ENCODE peak calls at places on chromosomes 4 and X, in eight cellular contexts. One of them, this sample, is unnamed.

GRCh38 chr4:33386761-33387160 is 2666.6 kb downstream of the PCDH7 start:
- DNase-seq in coronary artery: no peak
- DNase-seq in type B pancreatic cell: no peak
- DNase-seq in heart left ventricle: no peak
- DNase-seq in endothelial cell: no peak
- DNase-seq in activated B cell treated with CpG ODN at 0.5 μM for 24 hours: no peak
- DNase-seq in left lung: no peak
- DNase-seq in fibroblast of lung: no peak
- DNase-seq in this sample: no peak

GRCh38 chr4:100224160-100224559 is 33.9 kb upstream of the DDIT4L start:
- DNase-seq in fibroblast of lung: no peak
- DNase-seq in activated B cell treated with CpG ODN at 0.5 μM for 24 hours: no peak
- DNase-seq in left lung: no peak
- DNase-seq in heart left ventricle: no peak
- DNase-seq in endothelial cell: no peak
- DNase-seq in coronary artery: no peak
- DNase-seq in type B pancreatic cell: no peak
- DNase-seq in this sample: no peak

GRCh38 chrX:40496728-40497127 is 84.0 kb upstream of the ATP6AP2 start:
- DNase-seq in type B pancreatic cell: no peak
- DNase-seq in fibroblast of lung: peak
- DNase-seq in coronary artery: no peak
- DNase-seq in activated B cell treated with CpG ODN at 0.5 μM for 24 hours: no peak
- DNase-seq in endothelial cell: peak
- DNase-seq in left lung: no peak
- DNase-seq in heart left ventricle: no peak
- DNase-seq in this sample: no peak

GRCh38 chr4:63296773-63297172 is 1112.5 kb downstream of the TECRL start:
- DNase-seq in fibroblast of lung: no peak
- DNase-seq in heart left ventricle: no peak
- DNase-seq in type B pancreatic cell: no peak
- DNase-seq in coronary artery: no peak
- DNase-seq in endothelial cell: no peak
- DNase-seq in left lung: no peak
- DNase-seq in activated B cell treated with CpG ODN at 0.5 μM for 24 hours: no peak
- DNase-seq in this sample: no peak

GRCh38 chrX:19839770-19840254 is 47.6 kb downstream of the SH3KBP1 start:
- DNase-seq in coronary artery: no peak
- DNase-seq in heart left ventricle: no peak
- DNase-seq in endothelial cell: no peak
- DNase-seq in left lung: no peak
- DNase-seq in fibroblast of lung: peak
- DNase-seq in type B pancreatic cell: no peak
- DNase-seq in activated B cell treated with CpG ODN at 0.5 μM for 24 hours: no peak
- DNase-seq in this sample: no peak

GRCh38 chrX:132631579-132632232 is 142.9 kb upstream of the MBNL3 start:
- DNase-seq in heart left ventricle: no peak
- DNase-seq in left lung: no peak
- DNase-seq in endothelial cell: peak
- DNase-seq in coronary artery: no peak
- DNase-seq in activated B cell treated with CpG ODN at 0.5 μM for 24 hours: no peak
- DNase-seq in type B pancreatic cell: no peak
- DNase-seq in fibroblast of lung: peak
- DNase-seq in this sample: peak

GRCh38 chr4:2354127-2354526 is 64.3 kb downstream of the ZFYVE28 start:
- DNase-seq in activated B cell treated with CpG ODN at 0.5 μM for 24 hours: no peak
- DNase-seq in coronary artery: no peak
- DNase-seq in fibroblast of lung: no peak
- DNase-seq in left lung: peak
- DNase-seq in type B pancreatic cell: peak
- DNase-seq in heart left ventricle: no peak
- DNase-seq in endothelial cell: no peak
- DNase-seq in this sample: no peak

GRCh38 chr4:82753238-82753637 is 45.4 kb downstream of the SCD5 start:
- DNase-seq in endothelial cell: no peak
- DNase-seq in fibroblast of lung: no peak
- DNase-seq in left lung: no peak
- DNase-seq in activated B cell treated with CpG ODN at 0.5 μM for 24 hours: no peak
- DNase-seq in heart left ventricle: no peak
- DNase-seq in type B pancreatic cell: no peak
- DNase-seq in coronary artery: no peak
- DNase-seq in this sample: no peak

GRCh38 chr4:141229408-141230101 is 8.9 kb downstream of the ZNF330 start:
- DNase-seq in type B pancreatic cell: no peak
- DNase-seq in activated B cell treated with CpG ODN at 0.5 μM for 24 hours: no peak
- DNase-seq in heart left ventricle: no peak
- DNase-seq in fibroblast of lung: no peak
- DNase-seq in endothelial cell: no peak
- DNase-seq in left lung: no peak
- DNase-seq in coronary artery: no peak
- DNase-seq in this sample: no peak

GRCh38 chrX:11724122-11725017 is 33.7 kb upstream of the MSL3 start:
- DNase-seq in activated B cell treated with CpG ODN at 0.5 μM for 24 hours: no peak
- DNase-seq in type B pancreatic cell: no peak
- DNase-seq in coronary artery: no peak
- DNase-seq in heart left ventricle: no peak
- DNase-seq in left lung: no peak
- DNase-seq in endothelial cell: peak
- DNase-seq in fibroblast of lung: peak
- DNase-seq in this sample: peak

GRCh38 chr4:84887824-84888223 is 78.7 kb downstream of the WDFY3 start:
- DNase-seq in coronary artery: no peak
- DNase-seq in heart left ventricle: no peak
- DNase-seq in fibroblast of lung: peak
- DNase-seq in left lung: no peak
- DNase-seq in activated B cell treated with CpG ODN at 0.5 μM for 24 hours: no peak
- DNase-seq in endothelial cell: no peak
- DNase-seq in type B pancreatic cell: no peak
- DNase-seq in this sample: no peak

GRCh38 chrX:153336128-153336894 is 2.4 kb downstream of the ZNF275 start:
- DNase-seq in endothelial cell: no peak
- DNase-seq in activated B cell treated with CpG ODN at 0.5 μM for 24 hours: no peak
- DNase-seq in fibroblast of lung: no peak
- DNase-seq in heart left ventricle: no peak
- DNase-seq in left lung: no peak
- DNase-seq in type B pancreatic cell: no peak
- DNase-seq in coronary artery: peak
- DNase-seq in this sample: no peak

GRCh38 chr4:83221897-83222441 is 62.6 kb downstream of the COQ2 start:
- DNase-seq in fibroblast of lung: no peak
- DNase-seq in activated B cell treated with CpG ODN at 0.5 μM for 24 hours: no peak
- DNase-seq in endothelial cell: no peak
- DNase-seq in left lung: no peak
- DNase-seq in type B pancreatic cell: no peak
- DNase-seq in heart left ventricle: no peak
- DNase-seq in coronary artery: no peak
- DNase-seq in this sample: no peak

GRCh38 chr4:30094866-30095265 is 625.3 kb upstream of the PCDH7 start:
- DNase-seq in left lung: no peak
- DNase-seq in type B pancreatic cell: no peak
- DNase-seq in coronary artery: no peak
- DNase-seq in endothelial cell: no peak
- DNase-seq in fibroblast of lung: peak
- DNase-seq in heart left ventricle: no peak
- DNase-seq in activated B cell treated with CpG ODN at 0.5 μM for 24 hours: no peak
- DNase-seq in this sample: no peak

GRCh38 chr4:163167333-163167626 is 590 bp upstream of the NAF1 start:
- DNase-seq in endothelial cell: no peak
- DNase-seq in activated B cell treated with CpG ODN at 0.5 μM for 24 hours: no peak
- DNase-seq in heart left ventricle: no peak
- DNase-seq in type B pancreatic cell: no peak
- DNase-seq in left lung: no peak
- DNase-seq in coronary artery: no peak
- DNase-seq in fibroblast of lung: peak
- DNase-seq in this sample: no peak

GRCh38 chrX:15849555-15849954 is 5.1 kb downstream of the AP1S2 start:
- DNase-seq in type B pancreatic cell: no peak
- DNase-seq in heart left ventricle: no peak
- DNase-seq in activated B cell treated with CpG ODN at 0.5 μM for 24 hours: no peak
- DNase-seq in fibroblast of lung: no peak
- DNase-seq in coronary artery: no peak
- DNase-seq in left lung: no peak
- DNase-seq in endothelial cell: no peak
- DNase-seq in this sample: peak

GRCh38 chrX:23854122-23854521 is 53.6 kb downstream of the APOO start:
- DNase-seq in heart left ventricle: no peak
- DNase-seq in activated B cell treated with CpG ODN at 0.5 μM for 24 hours: no peak
- DNase-seq in type B pancreatic cell: peak
- DNase-seq in left lung: no peak
- DNase-seq in fibroblast of lung: peak
- DNase-seq in coronary artery: no peak
- DNase-seq in endothelial cell: no peak
- DNase-seq in this sample: no peak

GRCh38 chrX:119502727-119503483 is 34.7 kb downstream of the SLC25A5 start:
- DNase-seq in left lung: no peak
- DNase-seq in heart left ventricle: no peak
- DNase-seq in endothelial cell: no peak
- DNase-seq in activated B cell treated with CpG ODN at 0.5 μM for 24 hours: no peak
- DNase-seq in fibroblast of lung: peak
- DNase-seq in coronary artery: no peak
- DNase-seq in type B pancreatic cell: no peak
- DNase-seq in this sample: peak

GRCh38 chr4:101197350-101197749 is 150.0 kb downstream of the PPP3CA start:
- DNase-seq in type B pancreatic cell: no peak
- DNase-seq in fibroblast of lung: no peak
- DNase-seq in coronary artery: no peak
- DNase-seq in heart left ventricle: no peak
- DNase-seq in endothelial cell: no peak
- DNase-seq in left lung: no peak
- DNase-seq in activated B cell treated with CpG ODN at 0.5 μM for 24 hours: no peak
- DNase-seq in this sample: no peak

DNA sequence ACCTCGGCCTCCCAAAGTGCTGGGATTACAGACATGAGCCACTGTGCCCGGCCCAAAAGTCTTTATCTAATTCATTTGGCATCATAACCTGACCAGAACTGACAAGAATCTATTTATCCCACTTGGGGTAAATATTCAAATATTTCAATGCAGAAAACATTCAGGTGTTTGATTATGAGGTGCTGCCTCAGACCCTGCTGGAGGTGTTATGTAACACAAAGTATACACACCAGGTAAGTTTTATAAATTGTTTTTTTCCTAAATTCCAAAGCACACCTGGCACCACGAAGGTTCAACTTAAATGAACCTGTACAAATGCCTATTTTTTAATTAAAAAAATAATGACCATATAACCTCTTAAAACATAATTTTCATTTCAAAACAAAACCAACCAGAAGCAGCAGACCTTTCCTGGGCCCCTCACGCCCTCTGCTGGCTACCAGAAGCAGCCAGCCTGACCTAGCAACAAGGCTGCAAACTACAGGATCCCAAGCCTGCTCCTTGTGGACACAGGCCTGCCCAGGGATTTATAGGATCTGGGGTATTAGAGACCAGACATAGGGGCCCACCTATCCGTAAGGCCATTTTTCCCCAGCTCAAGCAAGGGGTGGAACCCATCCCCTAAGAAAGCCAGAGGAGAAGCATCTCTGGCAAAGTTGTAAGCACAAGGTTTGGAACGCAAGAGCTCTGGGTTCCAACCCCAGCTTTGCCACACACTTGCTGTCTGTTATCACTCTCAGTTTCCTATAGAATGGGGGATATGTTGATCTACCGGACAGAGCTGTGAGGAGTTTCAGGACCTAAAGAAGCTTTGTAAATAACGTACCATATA is 11.7 kb downstream of the OTUD5 start:
- DNase-seq in left lung: peak
- DNase-seq in activated B cell treated with CpG ODN at 0.5 μM for 24 hours: no peak
- DNase-seq in fibroblast of lung: peak
- DNase-seq in endothelial cell: peak
- DNase-seq in type B pancreatic cell: no peak
- DNase-seq in coronary artery: no peak
- DNase-seq in heart left ventricle: peak
- DNase-seq in this sample: peak
- TF ChIP-seq CTCF in left lung: peak
- TF ChIP-seq CTCF in activated B cell treated with CpG ODN at 0.5 μM for 24 hours: no peak
- TF ChIP-seq CTCF in fibroblast of lung: peak
- TF ChIP-seq CTCF in endothelial cell: no peak
- TF ChIP-seq CTCF in type B pancreatic cell: peak
- TF ChIP-seq CTCF in coronary artery: peak
- TF ChIP-seq CTCF in heart left ventricle: peak
- TF ChIP-seq CTCF in this sample: peak

DNA sequence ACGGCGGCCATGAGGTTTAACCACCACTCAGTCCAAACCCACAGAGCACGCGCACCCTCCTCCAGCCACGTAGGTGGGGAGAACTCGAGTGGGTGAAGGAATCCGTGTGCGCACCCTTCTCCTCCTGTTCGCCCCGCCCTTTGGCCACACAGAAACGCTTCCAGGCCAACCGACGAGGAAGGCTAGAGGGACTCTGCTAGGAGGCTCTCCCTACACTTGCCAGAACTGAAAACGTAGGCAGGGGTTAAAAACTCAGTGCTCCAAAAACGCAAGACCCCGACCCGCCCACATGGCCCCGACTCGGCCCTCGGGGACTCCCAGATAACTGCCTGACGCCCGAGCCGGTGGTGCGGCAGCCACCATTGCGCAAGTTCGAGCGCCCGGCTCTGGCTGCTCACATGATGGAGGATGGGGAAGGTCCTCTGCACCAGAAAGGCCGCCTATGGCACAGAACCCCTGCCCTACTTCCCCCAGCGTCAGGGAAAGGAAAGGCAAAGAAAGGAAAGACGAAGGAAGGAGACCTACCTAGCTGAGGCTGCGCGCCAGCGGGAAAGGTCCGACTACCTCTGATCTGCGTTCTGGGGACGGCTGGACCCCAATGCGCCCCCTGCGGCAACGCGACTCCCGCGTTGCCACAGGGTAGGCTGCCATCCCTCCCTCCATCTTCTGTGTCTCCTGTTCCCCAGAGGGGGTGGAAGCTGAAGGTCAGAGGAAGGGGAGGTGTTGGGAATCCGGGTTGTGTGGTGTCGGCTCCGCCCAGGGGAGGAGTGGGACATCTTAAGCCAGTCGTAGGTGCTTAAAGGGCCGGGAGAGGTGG is 201.9 kb upstream of the AGTR2 start:
- DNase-seq in coronary artery: no peak
- DNase-seq in fibroblast of lung: peak
- DNase-seq in type B pancreatic cell: no peak
- DNase-seq in endothelial cell: peak
- DNase-seq in heart left ventricle: peak
- DNase-seq in left lung: peak
- DNase-seq in activated B cell treated with CpG ODN at 0.5 μM for 24 hours: no peak
- DNase-seq in this sample: peak
- TF ChIP-seq CTCF in coronary artery: no peak
- TF ChIP-seq CTCF in fibroblast of lung: no peak
- TF ChIP-seq CTCF in type B pancreatic cell: peak
- TF ChIP-seq CTCF in endothelial cell: no peak
- TF ChIP-seq CTCF in heart left ventricle: no peak
- TF ChIP-seq CTCF in left lung: no peak
- TF ChIP-seq CTCF in activated B cell treated with CpG ODN at 0.5 μM for 24 hours: no peak
- TF ChIP-seq CTCF in this sample: no peak

GRCh38 chr4:136329042-136329662 is 1203.1 kb downstream of the PCDH18 start:
- DNase-seq in fibroblast of lung: no peak
- DNase-seq in heart left ventricle: no peak
- DNase-seq in endothelial cell: no peak
- DNase-seq in activated B cell treated with CpG ODN at 0.5 μM for 24 hours: no peak
- DNase-seq in type B pancreatic cell: no peak
- DNase-seq in coronary artery: no peak
- DNase-seq in left lung: no peak
- DNase-seq in this sample: no peak
- TF ChIP-seq CTCF in fibroblast of lung: no peak
- TF ChIP-seq CTCF in heart left ventricle: no peak
- TF ChIP-seq CTCF in endothelial cell: peak
- TF ChIP-seq CTCF in activated B cell treated with CpG ODN at 0.5 μM for 24 hours: no peak
- TF ChIP-seq CTCF in type B pancreatic cell: peak
- TF ChIP-seq CTCF in coronary artery: no peak
- TF ChIP-seq CTCF in left lung: no peak
- TF ChIP-seq CTCF in this sample: no peak

GRCh38 chr4:168923526-168924194 is 86.4 kb downstream of the CBR4 start:
- DNase-seq in left lung: no peak
- DNase-seq in activated B cell treated with CpG ODN at 0.5 μM for 24 hours: no peak
- DNase-seq in fibroblast of lung: peak
- DNase-seq in heart left ventricle: peak
- DNase-seq in type B pancreatic cell: no peak
- DNase-seq in coronary artery: no peak
- DNase-seq in endothelial cell: peak
- DNase-seq in this sample: peak
- TF ChIP-seq CTCF in left lung: peak
- TF ChIP-seq CTCF in activated B cell treated with CpG ODN at 0.5 μM for 24 hours: peak
- TF ChIP-seq CTCF in fibroblast of lung: peak
- TF ChIP-seq CTCF in heart left ventricle: peak
- TF ChIP-seq CTCF in type B pancreatic cell: peak
- TF ChIP-seq CTCF in coronary artery: peak
- TF ChIP-seq CTCF in endothelial cell: peak
- TF ChIP-seq CTCF in this sample: peak

This sample was measured in Calu3.